ENCODE peak calls at places on chromosomes 16 and 17, in five cellular contexts. V, R, E, L and Q are unnamed samples.

GRCh38 chr17:71334041-71334781 is 786.6 kb upstream of the SOX9 start:
- DNase-seq in E (peak; percentile 80), L (no peak), R (peak; percentile 41), V (no peak), Q (no peak)

GRCh38 chr17:58679263-58680037 is 12.4 kb downstream of the TEX14 start:
- DNase-seq in R (peak; percentile 49), E (no peak), L (no peak), V (no peak), Q (peak; percentile 30)

GRCh38 chr17:80829166-80829813 is 162.4 kb upstream of the CHMP6 start:
- DNase-seq in V (no peak), R (no peak), E (no peak), L (no peak), Q (no peak)

GRCh38 chr17:78376161-78376560 is 2.3 kb upstream of the PGS1 start:
- DNase-seq in V (no peak), E (no peak), R (no peak), L (no peak), Q (no peak)

GRCh38 chr16:73064227-73064995 is 16.5 kb upstream of the ZFHX3 start:
- DNase-seq in V (no peak), R (peak; percentile 63), E (no peak), L (peak; percentile 62), Q (peak; percentile 65)

GRCh38 chr16:23538919-23539278 is 18.3 kb downstream of the EARS2 start:
- DNase-seq in V (no peak), L (no peak), R (no peak), E (no peak), Q (no peak)

GRCh38 chr17:64006361-64007088 is 8.4 kb downstream of the PRR29 start:
- DNase-seq in V (peak; percentile 10), E (no peak), L (peak; percentile 97), R (no peak), Q (peak; percentile 27)

GRCh38 chr17:32265192-32265895 is at the start of gene RHBDL3:
- DNase-seq in E (peak; percentile 11), L (no peak), V (no peak), R (peak; percentile 70), Q (peak; percentile 35)

GRCh38 chr16:6524501-6524900 is 808.1 kb upstream of the RBFOX1 start:
- DNase-seq in E (no peak), V (no peak), L (no peak), R (no peak), Q (no peak)

GRCh38 chr16:71676236-71676635 is 48.3 kb downstream of the PHLPP2 start:
- DNase-seq in R (no peak), E (no peak), L (no peak), V (no peak), Q (no peak)

GRCh38 chr16:20880867-20881866 is 19.0 kb downstream of the DCUN1D3 start:
- DNase-seq in R (no peak), E (no peak), L (no peak), V (no peak), Q (no peak)

GRCh38 chr16:24883714-24884151 is 38.0 kb downstream of the SLC5A11 start:
- DNase-seq in R (peak; percentile 45), V (no peak), E (no peak), L (no peak), Q (no peak)

GRCh38 chr17:30433514-30433913 is 43.7 kb upstream of the GOSR1 start:
- DNase-seq in V (no peak), R (no peak), L (peak; percentile 98), E (no peak), Q (no peak)

GRCh38 chr17:12620200-12620720 is 45.4 kb upstream of the MYOCD start:
- DNase-seq in V (no peak), L (no peak), E (no peak), R (no peak), Q (no peak)

GRCh38 chr17:58121925-58122324 is 26.3 kb upstream of the OR4D1 start:
- DNase-seq in R (peak; percentile 69), E (peak; percentile 77), V (peak; percentile 34), L (no peak), Q (peak; percentile 44)

GRCh38 chr17:48609754-48610281 is 999 bp downstream of the HOXB7 start:
- DNase-seq in R (peak; percentile 59), V (no peak), E (no peak), L (no peak), Q (peak; percentile 92)

GRCh38 chr16:53091508-53092211 is 36.9 kb downstream of the CHD9 start:
- DNase-seq in V (peak; percentile 62), E (peak; percentile 96), R (peak; percentile 76), L (peak; percentile 69), Q (peak; percentile 88)

GRCh38 chr16:67563708-67564468 is 1.6 kb downstream of the CTCF start:
- DNase-seq in V (no peak), L (peak; percentile 60), E (peak; percentile 80), R (peak; percentile 48), Q (peak; percentile 78)

GRCh38 chr16:80718480-80719220 is 85.7 kb downstream of the CDYL2 start:
- DNase-seq in V (no peak), R (peak; percentile 32), E (no peak), L (peak; percentile 91), Q (peak; percentile 23)

GRCh38 chr17:18248300-18248731 is 10.2 kb downstream of the FLII start:
- DNase-seq in R (peak; percentile 83), V (peak; percentile 89), L (peak; percentile 91), E (peak; percentile 72), Q (peak; percentile 92)

GRCh38 chr16:9081843-9082242 is 9.6 kb upstream of the HAPSTR1 start:
- DNase-seq in E (peak; percentile 26), R (no peak), L (no peak), V (no peak), Q (no peak)

GRCh38 chr17:75876938-75877751 is 1.2 kb downstream of the TRIM47 start:
- DNase-seq in L (peak; percentile 98), R (peak; percentile 45), V (no peak), E (peak; percentile 56), Q (peak; percentile 50)

GRCh38 chr17:7435676-7436555 is 681 bp downstream of the TMEM102 start:
- DNase-seq in R (peak; percentile 80), E (peak; percentile 37), L (peak; percentile 35), V (peak; percentile 54), Q (peak; percentile 64)

GRCh38 chr16:84547539-84548058 is 43.1 kb upstream of the MEAK7 start:
- DNase-seq in L (no peak), E (peak; percentile 86), R (no peak), V (no peak), Q (peak; percentile 87)

GRCh38 chr17:28493467-28493866 is 12.7 kb upstream of the FOXN1 start:
- DNase-seq in E (no peak), L (no peak), R (no peak), V (no peak), Q (peak; percentile 59)

GRCh38 chr17:76529643-76530488 is 7.6 kb downstream of the CYGB start:
- DNase-seq in R (no peak), V (no peak), E (peak; percentile 33), L (peak; percentile 30), Q (peak; percentile 84)

GRCh38 chr17:27226611-27227234 is 67.2 kb upstream of the WSB1 start:
- DNase-seq in V (no peak), R (no peak), L (peak; percentile 56), E (no peak), Q (no peak)

GRCh38 chr16:88962478-88963152 is 14.4 kb downstream of the CBFA2T3 start:
- DNase-seq in E (no peak), L (no peak), R (no peak), V (no peak), Q (no peak)

GRCh38 chr17:79922161-79922569 is 82.9 kb upstream of the CBX4 start:
- DNase-seq in R (no peak), L (no peak), E (no peak), V (no peak), Q (peak; percentile 72)

GRCh38 chr17:38881600-38882191 is 11.8 kb downstream of the LASP1 start:
- DNase-seq in E (no peak), L (peak; percentile 47), V (no peak), R (no peak), Q (peak; percentile 89)

GRCh38 chr17:82081546-82081945 is 15.9 kb upstream of the DUS1L start:
- DNase-seq in R (no peak), E (no peak), L (no peak), V (no peak), Q (no peak)

GRCh38 chr16:84358601-84359295 is 9.6 kb upstream of the ATP2C2 start:
- DNase-seq in L (no peak), R (no peak), E (no peak), V (no peak), Q (peak; percentile 59)